ENCODE peak calls at places on chromosomes 13 and 19, in six cellular contexts. B is left ventricle myocardium superior; Q is ACHN; R is GM12865; H is KBM-7; X is stimulated activated CD4-positive, alpha-beta T cell treated with anti-CD3 and anti-CD28 coated beads, TNF-alpha, amount 100 ng/mL, for 24 hours. A is an unnamed sample.

GRCh38 chr19:48571378-48572162 is 19.6 kb downstream of the SULT2B1 start:
- DNase-seq in B (no peak), X (no peak), Q (no peak), H (no peak), R (no peak), A (no peak)

GRCh38 chr13:99969368-99969933 is 2.1 kb downstream of the ZIC5 start:
- DNase-seq in Q (no peak), B (no peak), R (no peak), X (no peak), H (no peak), A (no peak)

GRCh38 chr13:29808264-29808663 is 42.2 kb downstream of the UBL3 start:
- DNase-seq in B (no peak), H (no peak), X (no peak), Q (no peak), R (no peak), A (no peak)

GRCh38 chr13:30044932-30045331 is 194.5 kb upstream of the UBL3 start:
- DNase-seq in X (no peak), B (no peak), R (no peak), Q (no peak), H (no peak), A (no peak)

GRCh38 chr13:66805657-66806056 is 424.5 kb downstream of the PCDH9 start:
- DNase-seq in X (no peak), Q (no peak), H (no peak), B (no peak), R (no peak), A (no peak)

GRCh38 chr13:54492995-54493394 is 1464.4 kb downstream of the OLFM4 start:
- DNase-seq in R (no peak), Q (no peak), B (no peak), X (no peak), H (no peak), A (no peak)

GRCh38 chr19:7068599-7068998 is 904 bp upstream of the ZNF557 start:
- DNase-seq in B (no peak), X (no peak), H (no peak), R (no peak), Q (no peak), A (no peak)

GRCh38 chr19:32675720-32676185 is at the start of gene RGS9BP:
- DNase-seq in R (peak), Q (peak), B (peak), H (peak), X (peak), A (peak)